ENCODE peak calls at places on chromosomes 13 and 19, in six cellular contexts. O is bronchial epithelial cell, P is foreskin keratinocyte, E is GM04503, Z is aorta, V is fibroblast of the aortic adventitia. F is an unnamed sample.

GRCh38 chr19:36110487-36111199 is at the start of gene OVOL3:
- DNase-seq in Z (no peak), P (no peak), V (no peak), E (no peak), O (no peak), F (no peak)

GRCh38 chr19:44807652-44808462 is 1.0 kb upstream of the BCAM start:
- DNase-seq in V (peak), O (peak), E (no peak), Z (no peak), P (no peak), F (peak)

GRCh38 chr19:14558370-14559066 is 13.3 kb downstream of the NDUFB7 start:
- DNase-seq in P (no peak), O (no peak), E (no peak), Z (no peak), V (no peak), F (no peak)

GRCh38 chr13:21698975-21699679 is 28.3 kb downstream of the FGF9 start:
- DNase-seq in E (no peak), P (no peak), O (no peak), V (no peak), Z (no peak), F (no peak)

GRCh38 chr19:51462681-51463080 is 4.4 kb upstream of the SIGLEC8 start:
- DNase-seq in V (no peak), E (no peak), P (no peak), Z (no peak), O (no peak), F (no peak)

GRCh38 chr19:42267644-42268141 is 1.4 kb upstream of the CIC start:
- DNase-seq in V (peak), Z (no peak), O (no peak), E (no peak), P (no peak), F (no peak)

GRCh38 chr19:47625650-47626049 is 16.7 kb downstream of the BICRA start:
- DNase-seq in P (no peak), V (no peak), E (no peak), Z (no peak), O (no peak), F (no peak)

GRCh38 chr19:4027146-4027545 is 19.6 kb downstream of the PIAS4 start:
- DNase-seq in E (no peak), V (no peak), O (no peak), P (no peak), Z (no peak), F (no peak)

GRCh38 chr13:86725105-86725504 is 925.9 kb upstream of the SLITRK6 start:
- DNase-seq in Z (no peak), V (no peak), O (no peak), P (no peak), E (no peak), F (no peak)

GRCh38 chr13:34344761-34345600 is 527.0 kb downstream of the RFC3 start:
- DNase-seq in P (no peak), V (no peak), O (no peak), E (no peak), Z (no peak), F (no peak)

GRCh38 chr13:106182404-106182803 is 353.1 kb downstream of the EFNB2 start:
- DNase-seq in E (peak), P (peak), V (peak), Z (no peak), O (peak), F (peak)

GRCh38 chr13:106177146-106177545 is 358.3 kb downstream of the EFNB2 start:
- DNase-seq in V (no peak), E (no peak), O (no peak), P (no peak), Z (no peak), F (no peak)

GRCh38 chr13:34207334-34207733 is 389.4 kb downstream of the RFC3 start:
- DNase-seq in P (peak), V (peak), E (peak), O (peak), Z (peak), F (peak)

GRCh38 chr13:91567485-91568207 is 169.2 kb downstream of the GPC5 start:
- DNase-seq in V (no peak), Z (no peak), O (no peak), P (no peak), E (no peak), F (no peak)

GRCh38 chr19:33297401-33298145 is 4.8 kb downstream of the CEBPA start:
- DNase-seq in O (no peak), E (no peak), P (no peak), V (no peak), Z (no peak), F (no peak)

GRCh38 chr13:22964245-22964966 is 216.4 kb upstream of the SGCG start:
- DNase-seq in E (no peak), Z (no peak), O (no peak), P (no peak), V (no peak), F (no peak)

GRCh38 chr19:11551603-11552235 is 7.3 kb downstream of the ELOF1 start:
- DNase-seq in E (no peak), P (no peak), V (no peak), Z (peak), O (no peak), F (no peak)

GRCh38 chr19:55014714-55015113 is 23.4 kb downstream of the GP6 start:
- DNase-seq in P (no peak), E (no peak), O (no peak), Z (no peak), V (no peak), F (no peak)

GRCh38 chr13:50365683-50366391 is 350.6 kb downstream of the KCNRG start:
- DNase-seq in E (no peak), V (no peak), Z (no peak), O (peak), P (peak), F (no peak)

GRCh38 chr19:37551123-37551993 is 43.2 kb downstream of the ZNF571 start:
- DNase-seq in V (peak), E (peak), Z (no peak), P (peak), O (peak), F (peak)

GRCh38 chr13:112120031-112120373 is 53.1 kb downstream of the SOX1 start:
- DNase-seq in O (no peak), P (no peak), E (no peak), V (no peak), Z (no peak), F (no peak)

GRCh38 chr19:33248104-33248503 is 22.5 kb upstream of the SLC7A10 start:
- DNase-seq in O (no peak), V (no peak), P (no peak), Z (no peak), E (no peak), F (no peak)

GRCh38 chr19:45676851-45677263 is 8.8 kb downstream of the GIPR start:
- DNase-seq in E (no peak), O (no peak), P (no peak), V (no peak), Z (no peak), F (no peak)

GRCh38 chr19:11115042-11115441 is 25.8 kb downstream of the LDLR start:
- DNase-seq in P (no peak), V (no peak), E (no peak), O (no peak), Z (no peak), F (no peak)

F was measured in HTR-8/SVneo.